ENCODE peak calls at places on chromosomes 13 and 19, in nine cellular contexts. M is ELR; Q is nephron progenitor cell; K is stimulated activated CD4-positive, alpha-beta T cell treated with anti-CD3 and anti-CD28 coated beads, Interleukin-2, amount 100 ng/mL, for 24 hours; I is anterior cingulate cortex; L is HFFc6; A is AG09319; G is activated CD4-positive, alpha-beta T cell treated with anti-CD3 and anti-CD28 coated beads, Interleukin-2, amount 50 U/mL, for 4 hours; Z is iPS-NIHi11. B is an unnamed sample.

GRCh38 chr19:54439174-54439851 is 9.7 kb upstream of the LENG8 start:
- DNase-seq in I (peak), K (no peak), Z (peak), G (peak), M (peak), L (no peak), A (no peak), Q (peak), B (peak)

GRCh38 chr13:93338906-93339305 is 112.3 kb downstream of the GPC6 start:
- DNase-seq in K (no peak), Q (no peak), I (no peak), L (no peak), A (no peak), Z (no peak), G (no peak), M (no peak), B (no peak)

GRCh38 chr19:6865849-6866248 is 21.5 kb upstream of the ADGRE1 start:
- DNase-seq in A (no peak), I (no peak), L (no peak), G (no peak), K (no peak), Q (no peak), M (no peak), Z (no peak), B (no peak)

GRCh38 chr13:97211986-97212385 is 10.1 kb upstream of the MBNL2 start:
- DNase-seq in Q (no peak), Z (no peak), M (no peak), A (no peak), L (no peak), K (no peak), I (no peak), G (no peak), B (no peak)

GRCh38 chr19:45164577-45165335 is 4.0 kb upstream of the NKPD1 start:
- DNase-seq in M (peak), Z (peak), L (peak), I (no peak), A (no peak), G (peak), Q (peak), K (peak), B (no peak)

GRCh38 chr13:67549331-67549730 is 319.2 kb upstream of the PCDH9 start:
- DNase-seq in A (no peak), M (peak), K (no peak), G (no peak), Z (no peak), Q (no peak), I (no peak), L (no peak), B (no peak)

GRCh38 chr19:56573914-56574313 is 6.6 kb downstream of the ZNF470 start:
- DNase-seq in Q (no peak), K (no peak), I (no peak), Z (no peak), M (no peak), G (no peak), L (no peak), A (no peak), B (no peak)

GRCh38 chr19:41409288-41409687 is 11.7 kb downstream of the BCKDHA start:
- DNase-seq in K (no peak), Z (no peak), L (no peak), I (no peak), M (peak), G (no peak), Q (no peak), A (no peak), B (no peak)

GRCh38 chr13:109759609-109760008 is 26.8 kb downstream of the IRS2 start:
- DNase-seq in Q (no peak), L (no peak), M (no peak), Z (no peak), K (no peak), I (no peak), G (no peak), A (no peak), B (no peak)

B was measured in DND-41.